ENCODE peak calls at places on chromosomes 5 and 9, in seven cellular contexts. I, O, J, N, X, Y and T are unnamed samples.

GRCh38 chr9:132519033-132519432 is 63.4 kb upstream of the BARHL1 start:
- DNase-seq in J (no peak), I (no peak), N (no peak), O (no peak), X (no peak), Y (no peak), T (no peak)

GRCh38 chr9:68454579-68455334 is 85.9 kb downstream of the TMEM252 start:
- DNase-seq in I (no peak), N (no peak), X (no peak), O (no peak), J (no peak), Y (no peak), T (no peak)

GRCh38 chr5:59562756-59563389 is 330.7 kb downstream of the PDE4D start:
- DNase-seq in O (peak), X (no peak), I (no peak), J (peak), N (no peak), Y (peak), T (no peak)

GRCh38 chr9:130446111-130446861 is 1.5 kb downstream of the ASS1 start:
- DNase-seq in I (peak), O (peak), N (no peak), X (peak), J (peak), Y (peak), T (peak)

GRCh38 chr5:140795259-140795641 is 598 bp downstream of the PCDHA2 start:
- DNase-seq in O (no peak), I (no peak), N (no peak), Y (peak), J (peak), X (no peak), T (peak)

GRCh38 chr9:81776390-81776789 is 87.0 kb upstream of the TLE1 start:
- DNase-seq in N (no peak), I (no peak), X (no peak), Y (no peak), J (no peak), O (no peak), T (no peak)

GRCh38 chr5:132389453-132390286 is 20.2 kb downstream of the SLC22A5 start:
- DNase-seq in J (peak), N (no peak), O (no peak), Y (peak), X (peak), I (peak), T (peak)

GRCh38 chr9:107175039-107175438 is 108.0 kb upstream of the RAD23B start:
- DNase-seq in I (no peak), N (no peak), Y (no peak), O (no peak), X (no peak), J (no peak), T (no peak)

GRCh38 chr9:84667571-84668203 is 1.8 kb upstream of the NTRK2 start:
- DNase-seq in N (no peak), Y (peak), J (no peak), X (no peak), O (no peak), I (no peak), T (peak)

GRCh38 chr9:117687532-117687931 is 16.7 kb upstream of the TLR4 start:
- DNase-seq in Y (peak), O (no peak), J (no peak), N (no peak), X (no peak), I (no peak), T (no peak)

GRCh38 chr9:85290019-85290418 is 451.7 kb downstream of the AGTPBP1 start:
- DNase-seq in I (no peak), N (no peak), J (no peak), X (no peak), Y (no peak), O (no peak), T (no peak)

GRCh38 chr5:33242264-33242663 is 198.5 kb upstream of the TARS1 start:
- DNase-seq in J (no peak), N (no peak), Y (no peak), X (no peak), I (no peak), O (no peak), T (no peak)

GRCh38 chr5:116037236-116037822 is 5.1 kb downstream of the ARL14EPL start:
- DNase-seq in X (no peak), Y (peak), I (no peak), O (no peak), N (no peak), J (peak), T (no peak)

GRCh38 chr5:68088302-68088701 is 127.3 kb upstream of the PIK3R1 start:
- DNase-seq in X (no peak), I (no peak), O (no peak), J (peak), Y (no peak), N (no peak), T (peak)